ENCODE peak calls at places on chromosome 13, in seven cellular contexts. K, N, R, D, Q, V and U are unnamed samples.

GRCh38 chr13:79044415-79044814 is 361.6 kb downstream of the RBM26 start:
- DNase-seq in K (no peak), N (no peak), R (no peak), D (no peak), Q (no peak), V (no peak), U (no peak)

GRCh38 chr13:93368705-93369104 is 142.1 kb downstream of the GPC6 start:
- DNase-seq in K (no peak), N (no peak), R (no peak), D (no peak), Q (no peak), V (no peak), U (no peak)

GRCh38 chr13:43698743-43699142 is 88.0 kb downstream of the ENOX1 start:
- DNase-seq in K (no peak), N (no peak), R (no peak), D (no peak), Q (no peak), V (no peak), U (no peak)

GRCh38 chr13:26616126-26616525 is 58.6 kb downstream of the WASF3 start:
- DNase-seq in K (no peak), N (no peak), R (no peak), D (no peak), Q (no peak), V (no peak), U (no peak)

GRCh38 chr13:44140146-44140545 is 233.5 kb upstream of the SERP2 start:
- DNase-seq in K (no peak), N (no peak), R (no peak), D (no peak), Q (no peak), V (no peak), U (no peak)

GRCh38 chr13:91058066-91058465 is 289.4 kb upstream of the MIR17HG start:
- DNase-seq in K (no peak), N (no peak), R (no peak), D (no peak), Q (peak), V (peak), U (no peak)

GRCh38 chr13:107641574-107641973 is 573.8 kb downstream of the LIG4 start:
- DNase-seq in K (no peak), N (no peak), R (no peak), D (no peak), Q (no peak), V (no peak), U (no peak)

GRCh38 chr13:26914624-26915023 is 154.0 kb upstream of the GPR12 start:
- DNase-seq in K (no peak), N (peak), R (peak), D (no peak), Q (peak), V (no peak), U (peak)

GRCh38 chr13:102846261-102847015 is 606 bp downstream of the ERCC5 start:
- DNase-seq in K (peak), N (peak), R (peak), D (peak), Q (peak), V (no peak), U (peak)

GRCh38 chr13:20775961-20776360 is 2.2 kb upstream of the EEF1AKMT1 start:
- DNase-seq in K (no peak), N (no peak), R (no peak), D (no peak), Q (no peak), V (no peak), U (no peak)

GRCh38 chr13:106212436-106213010 is 322.9 kb downstream of the EFNB2 start:
- DNase-seq in K (no peak), N (no peak), R (no peak), D (no peak), Q (no peak), V (no peak), U (no peak)

GRCh38 chr13:40109324-40109958 is 454.0 kb downstream of the COG6 start:
- DNase-seq in K (no peak), N (no peak), R (no peak), D (no peak), Q (peak), V (no peak), U (no peak)

GRCh38 chr13:45863716-45864590 is 12.4 kb upstream of the SIAH3 start:
- DNase-seq in K (no peak), N (no peak), R (peak), D (no peak), Q (no peak), V (no peak), U (no peak)